ENCODE peak calls at places on chromosome 5, in four cellular contexts. Q, G, E and S are unnamed samples.
A peak's percentile ranks its signal among the peaks of the same experiment; 100 is the strongest.

GRCh38 chr5:133691448-133691847 is 79.1 kb upstream of the FSTL4 start:
- DNase-seq in E (no peak), Q (no peak), G (no peak), S (no peak)

GRCh38 chr5:140175367-140176027 is 509 bp downstream of the CYSTM1 start:
- DNase-seq in Q (no peak), G (peak; percentile 52), E (peak; percentile 71), S (peak; percentile 65)

GRCh38 chr5:179124853-179125788 is 64.9 kb downstream of the ZNF354C start:
- DNase-seq in G (no peak), Q (no peak), E (no peak), S (no peak)

GRCh38 chr5:138282918-138283742 is 8.7 kb upstream of the GFRA3 start:
- DNase-seq in G (peak; percentile 51), E (peak; percentile 63), Q (peak; percentile 20), S (peak; percentile 78)

GRCh38 chr5:176373100-176373818 is 8.0 kb downstream of the ARL10 start:
- DNase-seq in E (no peak), G (no peak), Q (no peak), S (peak; percentile 51)

GRCh38 chr5:176611435-176611834 is 1.5 kb upstream of the GPRIN1 start:
- DNase-seq in G (peak; percentile 84), Q (peak; percentile 69), E (peak; percentile 84), S (peak; percentile 91)

GRCh38 chr5:141969783-141970741 is 1.2 kb downstream of the RNF14 start:
- DNase-seq in Q (no peak), E (peak; percentile 32), G (no peak), S (peak; percentile 21)

GRCh38 chr5:173327084-173327947 is 898 bp downstream of the STC2 start:
- DNase-seq in Q (no peak), E (peak; percentile 73), G (peak; percentile 53), S (peak; percentile 68)

GRCh38 chr5:98308231-98308630 is 465.2 kb upstream of the RGMB start:
- DNase-seq in G (no peak), Q (no peak), E (peak; percentile 28), S (no peak)

GRCh38 chr5:105639068-105639467 is 2031.7 kb downstream of the EFNA5 start:
- DNase-seq in G (no peak), E (no peak), Q (no peak), S (no peak)

DNA sequence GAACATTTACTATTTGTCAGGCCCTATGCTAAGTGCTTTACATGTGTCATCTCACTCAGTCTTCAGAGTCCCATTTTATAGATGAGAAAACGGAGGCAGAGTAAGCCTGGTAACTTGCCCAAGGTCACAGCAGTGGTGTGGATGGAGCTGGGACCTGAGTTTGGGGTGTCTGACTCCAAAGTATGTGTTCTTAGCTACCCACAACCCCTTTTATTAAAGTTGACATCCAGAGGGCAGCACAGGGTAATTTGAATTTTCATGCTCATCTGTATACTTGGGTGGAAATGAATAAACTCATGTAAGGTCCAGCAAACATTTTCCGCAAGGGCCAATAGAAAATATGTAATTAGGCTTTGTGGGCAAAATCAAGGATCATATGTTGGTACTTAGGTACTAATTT is 93.4 kb upstream of the SLC25A48 start:
- DNase-seq in Q (no peak), G (no peak), E (no peak), S (no peak)
- TF ChIP-seq CTCF in Q (no peak), G (no peak), E (no peak), S (no peak)

GRCh38 chr5:118701796-118702195 is 286.6 kb downstream of the DTWD2 start:
- DNase-seq in E (no peak), Q (no peak), G (no peak), S (no peak)

GRCh38 chr5:118692811-118693342 is 295.5 kb downstream of the DTWD2 start:
- DNase-seq in G (no peak), Q (no peak), E (no peak), S (no peak)

GRCh38 chr5:118703241-118703640 is 285.1 kb downstream of the DTWD2 start:
- DNase-seq in Q (no peak), G (no peak), E (no peak), S (no peak)

GRCh38 chr5:118700510-118700909 is 287.8 kb downstream of the DTWD2 start:
- DNase-seq in Q (no peak), E (no peak), G (no peak), S (no peak)

DNA sequence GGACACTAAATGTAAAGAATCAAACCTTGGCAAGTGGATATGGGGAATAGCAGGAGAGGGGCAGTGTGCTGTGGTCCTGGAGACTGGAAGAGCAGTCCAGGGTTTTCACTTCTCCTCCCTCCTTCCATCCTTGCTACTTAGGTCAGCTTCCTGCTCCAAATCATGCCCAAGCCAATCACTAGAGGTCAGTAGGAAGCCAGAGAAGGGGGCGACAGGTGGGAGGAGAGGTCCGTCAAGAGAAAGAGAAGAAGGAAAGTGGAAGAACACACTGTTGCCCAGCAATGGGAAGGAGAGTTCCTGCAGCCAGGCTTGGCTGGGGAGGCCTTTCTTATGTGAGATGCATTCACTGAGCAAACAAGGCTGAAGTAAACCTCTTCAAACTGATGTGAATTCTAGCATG is 289.6 kb downstream of the DTWD2 start:
- DNase-seq in Q (no peak), E (no peak), G (no peak), S (no peak)
- TF ChIP-seq CTCF in Q (no peak), E (no peak), G (no peak), S (no peak)

GRCh38 chr5:132265336-132266030 is 8.0 kb downstream of the PDLIM4 start:
- DNase-seq in E (peak; percentile 98), Q (peak; percentile 81), G (peak; percentile 96), S (peak; percentile 94)
- TF ChIP-seq CTCF in E (no peak), Q (no peak), G (peak; percentile 4), S (no peak)

GRCh38 chr5:9707766-9708462 is 77.8 kb upstream of the TAS2R1 start:
- DNase-seq in E (peak; percentile 22), Q (no peak), G (no peak), S (no peak)
- TF ChIP-seq CTCF in E (no peak), Q (no peak), G (no peak), S (no peak)

DNA sequence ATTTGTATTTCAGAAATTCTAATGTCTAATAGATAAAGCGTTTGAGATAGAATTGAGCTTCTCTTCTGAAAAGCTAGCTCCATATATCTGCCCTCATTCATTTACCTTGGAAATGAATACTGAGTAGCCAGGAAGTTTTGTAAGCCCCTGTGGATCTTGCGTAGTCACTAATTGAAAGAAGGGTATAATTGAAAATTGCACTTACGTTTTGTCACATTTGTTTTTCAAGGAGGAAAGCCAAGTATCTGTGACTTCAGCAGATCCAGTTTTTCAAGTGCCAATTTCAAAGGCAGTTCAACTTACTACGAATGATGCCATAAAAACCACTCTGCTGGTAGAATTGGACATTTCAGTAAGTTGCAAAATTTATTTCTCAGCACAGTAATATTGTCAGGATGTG is 14.0 kb downstream of the MTRR start:
- DNase-seq in Q (no peak), E (no peak), G (no peak), S (no peak)
- TF ChIP-seq CTCF in Q (no peak), E (no peak), G (no peak), S (no peak)

GRCh38 chr5:76816110-76816831 is 2.6 kb upstream of the F2RL1 start:
- DNase-seq in E (no peak), G (no peak), Q (no peak), S (peak; percentile 54)
- TF ChIP-seq CTCF in E (no peak), G (no peak), Q (no peak), S (no peak)

DNA sequence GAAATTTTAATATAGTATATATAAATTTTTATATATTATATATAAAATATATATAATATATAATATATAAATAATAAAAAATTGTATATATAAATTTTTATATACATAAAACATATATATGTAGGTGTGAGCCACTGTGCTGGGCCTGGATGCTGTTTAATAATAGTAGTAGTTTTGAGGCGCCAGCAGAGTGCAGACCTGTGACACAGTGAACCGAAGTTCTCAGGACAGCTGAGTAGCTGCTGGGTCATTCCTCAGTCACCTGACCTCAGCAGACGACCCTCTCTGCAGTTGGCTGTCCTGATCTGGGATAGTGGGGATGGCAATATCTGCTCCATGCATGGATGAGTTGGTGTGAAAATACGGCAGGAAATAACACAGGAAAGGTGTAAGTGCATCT is 3.3 kb upstream of the SNX18 start:
- DNase-seq in E (no peak), G (no peak), Q (no peak), S (no peak)
- TF ChIP-seq CTCF in E (no peak), G (no peak), Q (no peak), S (no peak)

GRCh38 chr5:77144837-77145139 is 57.7 kb upstream of the ZBED3 start:
- DNase-seq in Q (no peak), E (no peak), G (no peak), S (no peak)
- TF ChIP-seq CTCF in Q (no peak), E (no peak), G (no peak), S (no peak)